ENCODE peak calls at places on chromosomes 11 and 22, in eight cellular contexts. One of them, this sample, is unnamed.

GRCh38 chr11:110000045-110000502 is 93.1 kb upstream of the ZC3H12C start:
- DNase-seq in effector CD4-positive, alpha-beta T cell: no peak
- DNase-seq in left colon: no peak
- DNase-seq in tibial nerve: no peak
- DNase-seq in activated T-cell treated with anti-CD3 and anti-CD28 coated beads, Interleukin-2, amount 50 U/mL, for 48 hours: no peak
- DNase-seq in ovary: no peak
- DNase-seq in left ventricle myocardium superior: no peak
- DNase-seq in activated CD4-positive, alpha-beta memory T cell treated with anti-CD3 and anti-CD28 coated beads for 36 hours: no peak
- DNase-seq in this sample: no peak

GRCh38 chr11:122085712-122086111 is 30.3 kb downstream of the BLID start:
- DNase-seq in effector CD4-positive, alpha-beta T cell: no peak
- DNase-seq in left colon: no peak
- DNase-seq in tibial nerve: no peak
- DNase-seq in activated T-cell treated with anti-CD3 and anti-CD28 coated beads, Interleukin-2, amount 50 U/mL, for 48 hours: no peak
- DNase-seq in ovary: no peak
- DNase-seq in left ventricle myocardium superior: no peak
- DNase-seq in activated CD4-positive, alpha-beta memory T cell treated with anti-CD3 and anti-CD28 coated beads for 36 hours: no peak
- DNase-seq in this sample: no peak

GRCh38 chr11:86978756-86979608 is 23.8 kb upstream of the FZD4 start:
- DNase-seq in effector CD4-positive, alpha-beta T cell: no peak
- DNase-seq in left colon: no peak
- DNase-seq in tibial nerve: no peak
- DNase-seq in activated T-cell treated with anti-CD3 and anti-CD28 coated beads, Interleukin-2, amount 50 U/mL, for 48 hours: no peak
- DNase-seq in ovary: no peak
- DNase-seq in left ventricle myocardium superior: no peak
- DNase-seq in activated CD4-positive, alpha-beta memory T cell treated with anti-CD3 and anti-CD28 coated beads for 36 hours: no peak
- DNase-seq in this sample: no peak

GRCh38 chr11:26828291-26828690 is 106.4 kb upstream of the SLC5A12 start:
- DNase-seq in effector CD4-positive, alpha-beta T cell: no peak
- DNase-seq in left colon: no peak
- DNase-seq in tibial nerve: no peak
- DNase-seq in activated T-cell treated with anti-CD3 and anti-CD28 coated beads, Interleukin-2, amount 50 U/mL, for 48 hours: no peak
- DNase-seq in ovary: no peak
- DNase-seq in left ventricle myocardium superior: no peak
- DNase-seq in activated CD4-positive, alpha-beta memory T cell treated with anti-CD3 and anti-CD28 coated beads for 36 hours: no peak
- DNase-seq in this sample: no peak

GRCh38 chr22:40043086-40043485 is 48.3 kb downstream of the FAM83F start:
- DNase-seq in effector CD4-positive, alpha-beta T cell: no peak
- DNase-seq in left colon: peak; percentile 50
- DNase-seq in tibial nerve: no peak
- DNase-seq in activated T-cell treated with anti-CD3 and anti-CD28 coated beads, Interleukin-2, amount 50 U/mL, for 48 hours: no peak
- DNase-seq in ovary: peak; percentile 43
- DNase-seq in left ventricle myocardium superior: no peak
- DNase-seq in activated CD4-positive, alpha-beta memory T cell treated with anti-CD3 and anti-CD28 coated beads for 36 hours: no peak
- DNase-seq in this sample: no peak

GRCh38 chr11:130945945-130946344 is 29.7 kb upstream of the SNX19 start:
- DNase-seq in effector CD4-positive, alpha-beta T cell: no peak
- DNase-seq in left colon: peak; percentile 24
- DNase-seq in tibial nerve: no peak
- DNase-seq in activated T-cell treated with anti-CD3 and anti-CD28 coated beads, Interleukin-2, amount 50 U/mL, for 48 hours: no peak
- DNase-seq in ovary: no peak
- DNase-seq in left ventricle myocardium superior: peak; percentile 56
- DNase-seq in activated CD4-positive, alpha-beta memory T cell treated with anti-CD3 and anti-CD28 coated beads for 36 hours: no peak
- DNase-seq in this sample: peak; percentile 90

GRCh38 chr11:96311120-96311568 is 31.9 kb downstream of the MAML2 start:
- DNase-seq in effector CD4-positive, alpha-beta T cell: no peak
- DNase-seq in left colon: no peak
- DNase-seq in tibial nerve: no peak
- DNase-seq in activated T-cell treated with anti-CD3 and anti-CD28 coated beads, Interleukin-2, amount 50 U/mL, for 48 hours: no peak
- DNase-seq in ovary: no peak
- DNase-seq in left ventricle myocardium superior: no peak
- DNase-seq in activated CD4-positive, alpha-beta memory T cell treated with anti-CD3 and anti-CD28 coated beads for 36 hours: no peak
- DNase-seq in this sample: no peak

GRCh38 chr22:19801340-19802000 is 40.9 kb downstream of the TBX1 start:
- DNase-seq in effector CD4-positive, alpha-beta T cell: no peak
- DNase-seq in left colon: no peak
- DNase-seq in tibial nerve: no peak
- DNase-seq in activated T-cell treated with anti-CD3 and anti-CD28 coated beads, Interleukin-2, amount 50 U/mL, for 48 hours: no peak
- DNase-seq in ovary: no peak
- DNase-seq in left ventricle myocardium superior: peak; percentile 20
- DNase-seq in activated CD4-positive, alpha-beta memory T cell treated with anti-CD3 and anti-CD28 coated beads for 36 hours: no peak
- DNase-seq in this sample: no peak

GRCh38 chr11:64152841-64153691 is 12.8 kb downstream of the MACROD1 start:
- DNase-seq in effector CD4-positive, alpha-beta T cell: peak; percentile 62
- DNase-seq in left colon: peak; percentile 42
- DNase-seq in tibial nerve: peak; percentile 27
- DNase-seq in activated T-cell treated with anti-CD3 and anti-CD28 coated beads, Interleukin-2, amount 50 U/mL, for 48 hours: peak; percentile 82
- DNase-seq in ovary: peak; percentile 74
- DNase-seq in left ventricle myocardium superior: peak; percentile 85
- DNase-seq in activated CD4-positive, alpha-beta memory T cell treated with anti-CD3 and anti-CD28 coated beads for 36 hours: peak; percentile 78
- DNase-seq in this sample: peak; percentile 53

GRCh38 chr11:122772945-122773344 is 65.4 kb upstream of the CRTAM start:
- DNase-seq in effector CD4-positive, alpha-beta T cell: no peak
- DNase-seq in left colon: no peak
- DNase-seq in tibial nerve: no peak
- DNase-seq in activated T-cell treated with anti-CD3 and anti-CD28 coated beads, Interleukin-2, amount 50 U/mL, for 48 hours: no peak
- DNase-seq in ovary: no peak
- DNase-seq in left ventricle myocardium superior: no peak
- DNase-seq in activated CD4-positive, alpha-beta memory T cell treated with anti-CD3 and anti-CD28 coated beads for 36 hours: no peak
- DNase-seq in this sample: no peak

GRCh38 chr22:36160499-36160942 is at the start of gene APOL3:
- DNase-seq in effector CD4-positive, alpha-beta T cell: peak; percentile 19
- DNase-seq in left colon: peak; percentile 80
- DNase-seq in tibial nerve: peak; percentile 47
- DNase-seq in activated T-cell treated with anti-CD3 and anti-CD28 coated beads, Interleukin-2, amount 50 U/mL, for 48 hours: peak; percentile 60
- DNase-seq in ovary: peak; percentile 75
- DNase-seq in left ventricle myocardium superior: peak; percentile 85
- DNase-seq in activated CD4-positive, alpha-beta memory T cell treated with anti-CD3 and anti-CD28 coated beads for 36 hours: peak; percentile 67
- DNase-seq in this sample: no peak

GRCh38 chr11:74154621-74155281 is 16.1 kb downstream of the C2CD3 start:
- DNase-seq in effector CD4-positive, alpha-beta T cell: no peak
- DNase-seq in left colon: no peak
- DNase-seq in tibial nerve: no peak
- DNase-seq in activated T-cell treated with anti-CD3 and anti-CD28 coated beads, Interleukin-2, amount 50 U/mL, for 48 hours: no peak
- DNase-seq in ovary: no peak
- DNase-seq in left ventricle myocardium superior: peak; percentile 33
- DNase-seq in activated CD4-positive, alpha-beta memory T cell treated with anti-CD3 and anti-CD28 coated beads for 36 hours: no peak
- DNase-seq in this sample: no peak

GRCh38 chr11:68012843-68013610 is 2.9 kb downstream of the ALDH3B1 start:
- DNase-seq in effector CD4-positive, alpha-beta T cell: no peak
- DNase-seq in left colon: no peak
- DNase-seq in tibial nerve: peak; percentile 51
- DNase-seq in activated T-cell treated with anti-CD3 and anti-CD28 coated beads, Interleukin-2, amount 50 U/mL, for 48 hours: no peak
- DNase-seq in ovary: no peak
- DNase-seq in left ventricle myocardium superior: no peak
- DNase-seq in activated CD4-positive, alpha-beta memory T cell treated with anti-CD3 and anti-CD28 coated beads for 36 hours: no peak
- DNase-seq in this sample: no peak

GRCh38 chr11:126113515-126113957 is 50.9 kb upstream of the CDON start:
- DNase-seq in effector CD4-positive, alpha-beta T cell: no peak
- DNase-seq in left colon: peak; percentile 95
- DNase-seq in tibial nerve: peak; percentile 71
- DNase-seq in activated T-cell treated with anti-CD3 and anti-CD28 coated beads, Interleukin-2, amount 50 U/mL, for 48 hours: no peak
- DNase-seq in ovary: peak; percentile 86
- DNase-seq in left ventricle myocardium superior: peak; percentile 86
- DNase-seq in activated CD4-positive, alpha-beta memory T cell treated with anti-CD3 and anti-CD28 coated beads for 36 hours: no peak
- DNase-seq in this sample: no peak

GRCh38 chr11:20964985-20965384 is 295.6 kb downstream of the NELL1 start:
- DNase-seq in effector CD4-positive, alpha-beta T cell: no peak
- DNase-seq in left colon: no peak
- DNase-seq in tibial nerve: no peak
- DNase-seq in activated T-cell treated with anti-CD3 and anti-CD28 coated beads, Interleukin-2, amount 50 U/mL, for 48 hours: no peak
- DNase-seq in ovary: no peak
- DNase-seq in left ventricle myocardium superior: no peak
- DNase-seq in activated CD4-positive, alpha-beta memory T cell treated with anti-CD3 and anti-CD28 coated beads for 36 hours: no peak
- DNase-seq in this sample: no peak

GRCh38 chr11:7239877-7240276 is 11.8 kb upstream of the SYT9 start:
- DNase-seq in effector CD4-positive, alpha-beta T cell: no peak
- DNase-seq in left colon: no peak
- DNase-seq in tibial nerve: no peak
- DNase-seq in activated T-cell treated with anti-CD3 and anti-CD28 coated beads, Interleukin-2, amount 50 U/mL, for 48 hours: no peak
- DNase-seq in ovary: no peak
- DNase-seq in left ventricle myocardium superior: no peak
- DNase-seq in activated CD4-positive, alpha-beta memory T cell treated with anti-CD3 and anti-CD28 coated beads for 36 hours: no peak
- DNase-seq in this sample: no peak

GRCh38 chr11:130580372-130580771 is 131.9 kb downstream of the ADAMTS15 start:
- DNase-seq in effector CD4-positive, alpha-beta T cell: no peak
- DNase-seq in left colon: no peak
- DNase-seq in tibial nerve: no peak
- DNase-seq in activated T-cell treated with anti-CD3 and anti-CD28 coated beads, Interleukin-2, amount 50 U/mL, for 48 hours: no peak
- DNase-seq in ovary: peak; percentile 38
- DNase-seq in left ventricle myocardium superior: peak; percentile 55
- DNase-seq in activated CD4-positive, alpha-beta memory T cell treated with anti-CD3 and anti-CD28 coated beads for 36 hours: no peak
- DNase-seq in this sample: peak; percentile 55

GRCh38 chr22:31290494-31291402 is 1.5 kb downstream of the PIK3IP1 start:
- DNase-seq in effector CD4-positive, alpha-beta T cell: peak; percentile 95
- DNase-seq in left colon: peak; percentile 97
- DNase-seq in tibial nerve: peak; percentile 96
- DNase-seq in activated T-cell treated with anti-CD3 and anti-CD28 coated beads, Interleukin-2, amount 50 U/mL, for 48 hours: peak; percentile 93
- DNase-seq in ovary: peak; percentile 92
- DNase-seq in left ventricle myocardium superior: peak; percentile 98
- DNase-seq in activated CD4-positive, alpha-beta memory T cell treated with anti-CD3 and anti-CD28 coated beads for 36 hours: peak; percentile 96
- DNase-seq in this sample: peak; percentile 96

GRCh38 chr11:122709042-122709760 is 53.7 kb downstream of the UBASH3B start:
- DNase-seq in effector CD4-positive, alpha-beta T cell: no peak
- DNase-seq in left colon: no peak
- DNase-seq in tibial nerve: no peak
- DNase-seq in activated T-cell treated with anti-CD3 and anti-CD28 coated beads, Interleukin-2, amount 50 U/mL, for 48 hours: no peak
- DNase-seq in ovary: no peak
- DNase-seq in left ventricle myocardium superior: no peak
- DNase-seq in activated CD4-positive, alpha-beta memory T cell treated with anti-CD3 and anti-CD28 coated beads for 36 hours: no peak
- DNase-seq in this sample: no peak

GRCh38 chr11:82701847-82702520 is 31.7 kb downstream of the FAM181B start:
- DNase-seq in effector CD4-positive, alpha-beta T cell: no peak
- DNase-seq in left colon: no peak
- DNase-seq in tibial nerve: no peak
- DNase-seq in activated T-cell treated with anti-CD3 and anti-CD28 coated beads, Interleukin-2, amount 50 U/mL, for 48 hours: peak; percentile 35
- DNase-seq in ovary: no peak
- DNase-seq in left ventricle myocardium superior: no peak
- DNase-seq in activated CD4-positive, alpha-beta memory T cell treated with anti-CD3 and anti-CD28 coated beads for 36 hours: peak; percentile 29
- DNase-seq in this sample: no peak

GRCh38 chr11:2380807-2381350 is 3.8 kb downstream of the CD81 start:
- DNase-seq in effector CD4-positive, alpha-beta T cell: no peak
- DNase-seq in left colon: peak; percentile 77
- DNase-seq in tibial nerve: peak; percentile 64
- DNase-seq in activated T-cell treated with anti-CD3 and anti-CD28 coated beads, Interleukin-2, amount 50 U/mL, for 48 hours: no peak
- DNase-seq in ovary: peak; percentile 39
- DNase-seq in left ventricle myocardium superior: peak; percentile 85
- DNase-seq in activated CD4-positive, alpha-beta memory T cell treated with anti-CD3 and anti-CD28 coated beads for 36 hours: no peak
- DNase-seq in this sample: peak; percentile 64

GRCh38 chr22:40385041-40385782 is 14.8 kb downstream of the SGSM3 start:
- DNase-seq in effector CD4-positive, alpha-beta T cell: peak; percentile 14
- DNase-seq in left colon: no peak
- DNase-seq in tibial nerve: no peak
- DNase-seq in activated T-cell treated with anti-CD3 and anti-CD28 coated beads, Interleukin-2, amount 50 U/mL, for 48 hours: no peak
- DNase-seq in ovary: no peak
- DNase-seq in left ventricle myocardium superior: no peak
- DNase-seq in activated CD4-positive, alpha-beta memory T cell treated with anti-CD3 and anti-CD28 coated beads for 36 hours: peak; percentile 57
- DNase-seq in this sample: no peak

GRCh38 chr11:134360050-134360835 is 28.5 kb downstream of the GLB1L2 start:
- DNase-seq in effector CD4-positive, alpha-beta T cell: peak; percentile 52
- DNase-seq in left colon: peak; percentile 69
- DNase-seq in tibial nerve: peak; percentile 56
- DNase-seq in activated T-cell treated with anti-CD3 and anti-CD28 coated beads, Interleukin-2, amount 50 U/mL, for 48 hours: peak; percentile 86
- DNase-seq in ovary: peak; percentile 54
- DNase-seq in left ventricle myocardium superior: peak; percentile 88
- DNase-seq in activated CD4-positive, alpha-beta memory T cell treated with anti-CD3 and anti-CD28 coated beads for 36 hours: peak; percentile 86
- DNase-seq in this sample: peak; percentile 81

GRCh38 chr22:37060801-37061610 is 9.5 kb downstream of the KCTD17 start:
- DNase-seq in effector CD4-positive, alpha-beta T cell: no peak
- DNase-seq in left colon: no peak
- DNase-seq in tibial nerve: no peak
- DNase-seq in activated T-cell treated with anti-CD3 and anti-CD28 coated beads, Interleukin-2, amount 50 U/mL, for 48 hours: peak; percentile 76
- DNase-seq in ovary: no peak
- DNase-seq in left ventricle myocardium superior: no peak
- DNase-seq in activated CD4-positive, alpha-beta memory T cell treated with anti-CD3 and anti-CD28 coated beads for 36 hours: peak; percentile 91
- DNase-seq in this sample: no peak

GRCh38 chr11:2208691-2209369 is 37.2 kb upstream of the TH start:
- DNase-seq in effector CD4-positive, alpha-beta T cell: no peak
- DNase-seq in left colon: peak; percentile 31
- DNase-seq in tibial nerve: peak; percentile 9
- DNase-seq in activated T-cell treated with anti-CD3 and anti-CD28 coated beads, Interleukin-2, amount 50 U/mL, for 48 hours: peak; percentile 6
- DNase-seq in ovary: no peak
- DNase-seq in left ventricle myocardium superior: no peak
- DNase-seq in activated CD4-positive, alpha-beta memory T cell treated with anti-CD3 and anti-CD28 coated beads for 36 hours: peak; percentile 6
- DNase-seq in this sample: no peak

GRCh38 chr11:95708681-95709080 is 80.9 kb downstream of the FAM76B start:
- DNase-seq in effector CD4-positive, alpha-beta T cell: no peak
- DNase-seq in left colon: no peak
- DNase-seq in tibial nerve: no peak
- DNase-seq in activated T-cell treated with anti-CD3 and anti-CD28 coated beads, Interleukin-2, amount 50 U/mL, for 48 hours: no peak
- DNase-seq in ovary: no peak
- DNase-seq in left ventricle myocardium superior: no peak
- DNase-seq in activated CD4-positive, alpha-beta memory T cell treated with anti-CD3 and anti-CD28 coated beads for 36 hours: no peak
- DNase-seq in this sample: no peak

GRCh38 chr22:43515411-43515810 is 103.6 kb downstream of the MPPED1 start:
- DNase-seq in effector CD4-positive, alpha-beta T cell: no peak
- DNase-seq in left colon: no peak
- DNase-seq in tibial nerve: no peak
- DNase-seq in activated T-cell treated with anti-CD3 and anti-CD28 coated beads, Interleukin-2, amount 50 U/mL, for 48 hours: no peak
- DNase-seq in ovary: no peak
- DNase-seq in left ventricle myocardium superior: no peak
- DNase-seq in activated CD4-positive, alpha-beta memory T cell treated with anti-CD3 and anti-CD28 coated beads for 36 hours: no peak
- DNase-seq in this sample: no peak

GRCh38 chr11:45477588-45477987 is 187.8 kb downstream of the CHST1 start:
- DNase-seq in effector CD4-positive, alpha-beta T cell: no peak
- DNase-seq in left colon: no peak
- DNase-seq in tibial nerve: no peak
- DNase-seq in activated T-cell treated with anti-CD3 and anti-CD28 coated beads, Interleukin-2, amount 50 U/mL, for 48 hours: no peak
- DNase-seq in ovary: no peak
- DNase-seq in left ventricle myocardium superior: no peak
- DNase-seq in activated CD4-positive, alpha-beta memory T cell treated with anti-CD3 and anti-CD28 coated beads for 36 hours: no peak
- DNase-seq in this sample: no peak

GRCh38 chr22:38760477-38761201 is 4.8 kb upstream of the SUN2 start:
- DNase-seq in effector CD4-positive, alpha-beta T cell: no peak
- DNase-seq in left colon: no peak
- DNase-seq in tibial nerve: no peak
- DNase-seq in activated T-cell treated with anti-CD3 and anti-CD28 coated beads, Interleukin-2, amount 50 U/mL, for 48 hours: no peak
- DNase-seq in ovary: no peak
- DNase-seq in left ventricle myocardium superior: no peak
- DNase-seq in activated CD4-positive, alpha-beta memory T cell treated with anti-CD3 and anti-CD28 coated beads for 36 hours: no peak
- DNase-seq in this sample: no peak

GRCh38 chr11:57530596-57531507 is at the start of gene TIMM10:
- DNase-seq in effector CD4-positive, alpha-beta T cell: peak; percentile 90
- DNase-seq in left colon: peak; percentile 98
- DNase-seq in tibial nerve: peak; percentile 86
- DNase-seq in activated T-cell treated with anti-CD3 and anti-CD28 coated beads, Interleukin-2, amount 50 U/mL, for 48 hours: peak; percentile 93
- DNase-seq in ovary: peak; percentile 93
- DNase-seq in left ventricle myocardium superior: peak; percentile 96
- DNase-seq in activated CD4-positive, alpha-beta memory T cell treated with anti-CD3 and anti-CD28 coated beads for 36 hours: peak; percentile 97
- DNase-seq in this sample: peak; percentile 91

GRCh38 chr22:48705917-48706605 is 1121.6 kb downstream of the BRD1 start:
- DNase-seq in effector CD4-positive, alpha-beta T cell: no peak
- DNase-seq in left colon: no peak
- DNase-seq in tibial nerve: no peak
- DNase-seq in activated T-cell treated with anti-CD3 and anti-CD28 coated beads, Interleukin-2, amount 50 U/mL, for 48 hours: no peak
- DNase-seq in ovary: no peak
- DNase-seq in left ventricle myocardium superior: no peak
- DNase-seq in activated CD4-positive, alpha-beta memory T cell treated with anti-CD3 and anti-CD28 coated beads for 36 hours: no peak
- DNase-seq in this sample: no peak

GRCh38 chr11:120184946-120185677 is 25.7 kb upstream of the OAF start:
- DNase-seq in effector CD4-positive, alpha-beta T cell: no peak
- DNase-seq in left colon: peak; percentile 85
- DNase-seq in tibial nerve: peak; percentile 69
- DNase-seq in activated T-cell treated with anti-CD3 and anti-CD28 coated beads, Interleukin-2, amount 50 U/mL, for 48 hours: no peak
- DNase-seq in ovary: peak; percentile 83
- DNase-seq in left ventricle myocardium superior: peak; percentile 80
- DNase-seq in activated CD4-positive, alpha-beta memory T cell treated with anti-CD3 and anti-CD28 coated beads for 36 hours: no peak
- DNase-seq in this sample: no peak